ENCODE peak calls at places on chromosomes 5 and 9, in four cellular contexts. L is activated T-helper 1 cell treated with anti-CD3 and anti-CD28 coated beads, Interleukin-12 subunit alpha, Interleukin-12 subunit beta, Interleukin-2, Interleukin-4 antibody, amounts not matched to agents 30 ng/mL and 10 ng/mL and 1 ng/mL, durations not matched to agents 14 hours and 24 hours and 36 hours; J is right cardiac atrium; M is activated effector memory CD4-positive, alpha-beta T cell treated with anti-CD3 and anti-CD28 coated beads, Interleukin-2, amount 50 U/mL, for 16 hours. O is an unnamed sample.

GRCh38 chr9:114613087-114613486 is 2.0 kb downstream of the TMEM268 start:
- DNase-seq in J (no peak), M (no peak), L (no peak), O (peak)

GRCh38 chr5:4758550-4758949 is 381.6 kb upstream of the ADAMTS16 start:
- DNase-seq in L (no peak), J (no peak), M (no peak), O (no peak)

GRCh38 chr9:130995399-130995941 is 13.5 kb upstream of the LAMC3 start:
- DNase-seq in L (no peak), M (no peak), J (no peak), O (no peak)

GRCh38 chr9:4837768-4838546 is 45.2 kb downstream of the RCL1 start:
- DNase-seq in M (no peak), J (no peak), L (no peak), O (no peak)

GRCh38 chr5:119302916-119303897 is 52.6 kb upstream of the TNFAIP8 start:
- DNase-seq in J (no peak), M (no peak), L (no peak), O (no peak)

GRCh38 chr9:90647843-90648242 is 5.2 kb upstream of the DIRAS2 start:
- DNase-seq in L (no peak), M (no peak), J (no peak), O (no peak)

GRCh38 chr9:110099236-110099741 is 108.7 kb downstream of the C9orf152 start:
- DNase-seq in J (no peak), M (no peak), L (no peak), O (no peak)

GRCh38 chr5:67802766-67803165 is 412.8 kb upstream of the PIK3R1 start:
- DNase-seq in L (no peak), J (no peak), M (no peak), O (no peak)

GRCh38 chr5:173303878-173304590 is 24.2 kb downstream of the STC2 start:
- DNase-seq in J (no peak), M (no peak), L (no peak), O (no peak)

GRCh38 chr9:127248241-127248640 is 16.3 kb upstream of the GARNL3 start:
- DNase-seq in M (no peak), J (no peak), L (no peak), O (no peak)

GRCh38 chr9:110714314-110714713 is 45.7 kb downstream of the MUSK start:
- DNase-seq in M (no peak), L (no peak), J (no peak), O (no peak)

GRCh38 chr9:96376926-96377874 is 6.3 kb downstream of the SLC35D2 start:
- DNase-seq in L (no peak), J (no peak), M (no peak), O (no peak)

GRCh38 chr5:50969207-50970145 is 303.0 kb downstream of the PARP8 start:
- DNase-seq in L (no peak), J (no peak), M (no peak), O (peak)

GRCh38 chr5:82174128-82174918 is 103.8 kb downstream of the RPS23 start:
- DNase-seq in M (peak), J (peak), L (peak), O (no peak)

GRCh38 chr5:81303563-81303962 is 2.2 kb downstream of the ZCCHC9 start:
- DNase-seq in J (no peak), L (no peak), M (no peak), O (no peak)

GRCh38 chr9:20238921-20239320 is 383.4 kb downstream of the MLLT3 start:
- DNase-seq in M (no peak), L (no peak), J (no peak), O (no peak)

GRCh38 chr9:37025381-37026084 is 8.5 kb downstream of the PAX5 start:
- DNase-seq in L (no peak), J (no peak), M (no peak), O (no peak)

GRCh38 chr9:135409286-135410200 is 70.0 kb upstream of the PPP1R26 start:
- DNase-seq in L (no peak), J (no peak), M (no peak), O (no peak)

GRCh38 chr5:9787813-9788600 is 157.9 kb upstream of the TAS2R1 start:
- DNase-seq in M (no peak), J (no peak), L (no peak), O (no peak)

GRCh38 chr5:135429326-135429725 is 17.8 kb downstream of the DCANP1 start:
- DNase-seq in L (no peak), J (peak), M (no peak), O (no peak)

GRCh38 chr5:127040779-127041520 is 10.6 kb upstream of the MARCHF3 start:
- DNase-seq in M (no peak), L (no peak), J (no peak), O (no peak)

GRCh38 chr5:30804739-30805313 is 388.7 kb upstream of the CDH6 start:
- DNase-seq in M (no peak), L (no peak), J (no peak), O (no peak)

GRCh38 chr9:96139592-96140251 is 162.3 kb downstream of the HSD17B3 start:
- DNase-seq in J (peak), L (no peak), M (no peak), O (no peak)

GRCh38 chr5:16542275-16542674 is 74.5 kb downstream of the RETREG1 start:
- DNase-seq in L (no peak), M (no peak), J (no peak), O (no peak)

GRCh38 chr5:65530904-65531303 is 32.1 kb downstream of the CENPK start:
- DNase-seq in M (no peak), L (no peak), J (no peak), O (no peak)